ENCODE peak calls at places on chromosomes 12 and 14, in six cellular contexts. E is thoracic aorta; X is neural crest cell; R is endothelial cell; O is choroid plexus epithelial cell; P is CD8-positive, alpha-beta T cell. N is an unnamed sample.

GRCh38 chr12:14993537-14994266 is 20.9 kb downstream of the PDE6H start:
- DNase-seq in E (no peak), X (no peak), R (no peak), O (peak), P (peak), N (no peak)

GRCh38 chr12:81797100-81797499 is 38.0 kb upstream of the PPFIA2 start:
- DNase-seq in E (no peak), X (no peak), R (no peak), O (peak), P (no peak), N (no peak)

GRCh38 chr12:20257311-20257710 is 111.0 kb upstream of the PDE3A start:
- DNase-seq in E (no peak), X (no peak), R (no peak), O (no peak), P (no peak), N (no peak)

GRCh38 chr12:1820191-1820599 is at the start of gene LRTM2:
- DNase-seq in E (no peak), X (no peak), R (no peak), O (no peak), P (no peak), N (peak)

GRCh38 chr14:87971010-87971409 is 22.0 kb downstream of the GALC start:
- DNase-seq in E (no peak), X (no peak), R (no peak), O (no peak), P (no peak), N (no peak)

GRCh38 chr14:71049435-71050147 is 142.3 kb downstream of the PCNX1 start:
- DNase-seq in E (no peak), X (no peak), R (no peak), O (peak), P (no peak), N (no peak)

GRCh38 chr14:52043690-52044089 is 25.2 kb downstream of the NID2 start:
- DNase-seq in E (no peak), X (peak), R (peak), O (peak), P (peak), N (peak)

GRCh38 chr14:64541261-64541970 is 875 bp downstream of the HSPA2 start:
- DNase-seq in E (no peak), X (no peak), R (no peak), O (peak), P (no peak), N (peak)

GRCh38 chr14:94548999-94549985 is 11.9 kb upstream of the SERPINA4 start:
- DNase-seq in E (no peak), X (peak), R (peak), O (peak), P (peak), N (peak)

GRCh38 chr12:122155705-122156104 is 18.3 kb downstream of the IL31 start:
- DNase-seq in E (no peak), X (no peak), R (no peak), O (no peak), P (no peak), N (no peak)

GRCh38 chr12:113693693-113694092 is 222.0 kb upstream of the LHX5 start:
- DNase-seq in E (no peak), X (no peak), R (no peak), O (no peak), P (no peak), N (no peak)

GRCh38 chr14:31420319-31421081 is at the start of gene HEATR5A:
- DNase-seq in E (peak), X (peak), R (peak), O (peak), P (peak), N (peak)
- TF ChIP-seq CTCF in E (peak), X (no peak), R (no peak), O (peak), P (no peak), N (no peak)

GRCh38 chr12:6383572-6384498 is at the start of gene LTBR:
- DNase-seq in E (peak), X (no peak), R (peak), O (peak), P (no peak), N (peak)
- TF ChIP-seq CTCF in E (no peak), X (no peak), R (no peak), O (no peak), P (no peak), N (no peak)

GRCh38 chr12:71754461-71755145 is at the start of gene RAB21:
- DNase-seq in E (peak), X (peak), R (peak), O (peak), P (peak), N (peak)
- TF ChIP-seq CTCF in E (peak), X (peak), R (no peak), O (peak), P (peak), N (peak)

GRCh38 chr12:88633312-88633711 is 53.0 kb upstream of the KITLG start:
- DNase-seq in E (no peak), X (no peak), R (no peak), O (peak), P (no peak), N (no peak)
- TF ChIP-seq CTCF in E (no peak), X (peak), R (peak), O (peak), P (no peak), N (peak)

GRCh38 chr14:80959448-80960006 is 4.1 kb downstream of the TSHR start:
- DNase-seq in E (no peak), X (no peak), R (no peak), O (peak), P (peak), N (no peak)

DNA sequence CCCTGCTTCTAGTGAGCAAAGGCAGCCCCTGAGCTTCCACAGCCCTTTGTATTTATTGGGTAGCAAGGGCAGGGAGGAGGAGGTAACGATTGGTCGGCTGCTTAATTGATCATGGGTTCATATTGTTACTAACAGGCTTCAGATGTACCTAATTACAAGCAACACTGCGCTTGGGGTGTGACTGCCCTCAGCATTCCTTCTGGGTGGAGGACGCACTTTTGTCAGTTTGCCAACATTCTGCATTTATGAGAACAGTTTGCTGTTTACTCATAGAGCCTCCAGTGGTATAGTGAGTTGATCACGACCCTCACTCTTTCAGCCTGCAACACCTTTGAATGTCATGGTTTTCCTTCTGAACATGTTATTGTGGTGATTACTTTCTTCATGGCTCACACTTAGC is 9.6 kb downstream of the TSHR start:
- DNase-seq in E (no peak), X (no peak), R (no peak), O (peak), P (no peak), N (no peak)
- TF ChIP-seq CTCF in E (no peak), X (no peak), R (no peak), O (no peak), P (no peak), N (no peak)

DNA sequence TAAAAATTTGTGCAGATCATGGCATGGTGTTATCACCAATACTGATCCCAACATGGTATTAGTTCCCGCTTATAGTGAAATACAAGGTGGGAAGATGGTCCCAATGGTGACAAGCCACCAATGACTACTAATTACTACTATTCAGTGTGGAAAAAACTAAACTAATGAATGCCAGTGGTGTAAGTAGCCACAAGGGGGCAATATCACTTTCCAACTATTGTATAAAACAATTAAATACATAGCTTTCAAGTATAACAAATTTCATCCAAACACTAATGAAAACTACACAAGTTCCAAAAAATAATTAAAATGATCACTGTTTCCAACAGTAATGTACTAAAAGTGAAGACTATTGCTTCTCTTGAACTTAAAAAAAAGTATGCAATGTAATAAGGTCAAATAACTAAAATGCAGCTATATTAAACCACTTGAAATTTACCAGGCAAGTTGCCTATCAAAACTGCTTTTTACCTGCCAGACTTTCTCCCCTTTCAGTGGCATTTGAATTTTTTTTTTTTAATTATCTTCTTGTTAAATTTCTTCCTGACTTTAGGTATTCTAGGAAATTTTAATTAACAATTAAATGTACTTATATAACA is 58.0 kb downstream of the PAPLN start:
- DNase-seq in E (no peak), X (no peak), R (no peak), O (peak), P (peak), N (no peak)
- TF ChIP-seq CTCF in E (peak), X (peak), R (peak), O (peak), P (peak), N (peak)

GRCh38 chr12:13210543-13211190 is 14.1 kb downstream of the EMP1 start:
- DNase-seq in E (no peak), X (no peak), R (no peak), O (no peak), P (no peak), N (no peak)

GRCh38 chr12:13209279-13210021 is 12.9 kb downstream of the EMP1 start:
- DNase-seq in E (no peak), X (no peak), R (no peak), O (peak), P (no peak), N (no peak)

GRCh38 chr12:13206560-13206897 is 10.0 kb downstream of the EMP1 start:
- DNase-seq in E (no peak), X (no peak), R (no peak), O (no peak), P (no peak), N (no peak)

GRCh38 chr12:13210022-13210539 is 13.6 kb downstream of the EMP1 start:
- DNase-seq in E (no peak), X (no peak), R (no peak), O (no peak), P (no peak), N (no peak)

DNA sequence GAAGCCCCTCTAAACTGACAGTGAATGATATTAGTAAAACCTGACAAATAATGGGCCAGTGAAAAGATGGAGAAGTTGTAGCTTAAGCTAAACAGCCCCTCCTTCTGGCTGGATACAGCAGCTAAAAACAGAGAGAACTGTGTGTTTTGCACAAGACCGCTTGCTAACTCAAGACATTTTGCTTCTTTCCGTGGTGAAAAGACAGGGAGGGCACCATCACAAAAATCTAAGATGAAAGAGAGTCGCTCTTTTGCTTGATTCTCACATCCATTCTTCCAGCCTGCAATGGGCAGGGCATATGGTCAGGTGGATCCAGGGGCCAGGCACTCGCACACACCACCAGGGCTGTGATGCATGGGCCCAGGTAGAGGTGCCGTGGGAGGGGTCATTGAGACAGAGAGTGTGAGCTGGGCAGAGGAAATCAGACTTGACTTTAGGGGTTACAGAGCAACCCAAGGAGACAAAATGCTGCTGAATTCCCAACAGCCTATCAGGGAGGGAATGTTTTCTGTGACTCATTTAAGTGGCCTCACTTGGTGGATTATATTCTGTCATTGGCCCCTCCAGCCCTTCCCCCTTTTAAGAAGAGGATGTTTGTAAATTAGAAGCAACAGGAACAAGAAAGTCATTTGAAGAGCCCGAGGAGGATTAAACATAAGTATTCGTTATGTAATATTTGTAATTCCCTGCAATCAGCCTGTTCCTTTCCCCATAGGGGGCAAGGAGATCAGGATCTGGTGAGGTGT is 12.2 kb downstream of the EMP1 start:
- DNase-seq in E (no peak), X (no peak), R (peak), O (peak), P (no peak), N (no peak)
- TF ChIP-seq CTCF in E (peak), X (peak), R (peak), O (peak), P (no peak), N (no peak)

DNA sequence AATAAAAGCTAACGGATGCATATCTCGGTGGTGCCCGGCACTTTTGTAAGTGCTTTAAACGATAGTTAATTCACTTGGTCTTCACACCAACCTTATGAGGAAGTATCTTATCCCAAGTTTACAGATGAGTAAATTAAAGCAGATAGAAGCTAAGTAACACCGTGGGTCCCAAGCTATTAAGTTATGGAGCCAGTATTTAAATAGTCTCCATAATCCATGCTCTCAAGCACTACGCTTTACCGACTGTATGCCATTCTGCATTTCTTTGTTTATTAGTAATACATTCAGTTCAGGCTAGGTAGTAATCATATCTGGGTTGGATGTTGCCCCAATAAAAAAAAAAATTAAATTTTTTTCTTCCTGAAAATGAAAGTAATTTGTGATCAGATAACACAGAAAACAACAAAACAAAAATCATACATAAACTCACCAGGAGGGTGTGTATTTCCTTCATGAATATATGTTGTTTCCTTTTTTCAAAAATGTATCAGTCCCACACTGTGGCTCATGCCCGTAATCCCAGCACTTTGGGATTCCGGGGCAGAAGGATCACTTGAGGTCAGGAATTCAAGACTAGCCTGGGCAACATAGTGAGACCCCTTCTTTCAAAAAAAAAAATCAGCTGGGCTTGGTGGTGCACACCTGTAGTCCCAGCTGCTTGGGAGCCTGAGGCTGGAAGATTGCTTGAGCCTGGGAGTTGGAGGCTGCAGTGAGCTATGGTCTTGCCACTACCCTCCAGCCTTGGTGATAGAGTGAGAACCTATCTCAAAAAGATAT is 1.4 kb upstream of the M6PR start:
- DNase-seq in E (no peak), X (no peak), R (no peak), O (no peak), P (no peak), N (no peak)
- TF ChIP-seq CTCF in E (peak), X (peak), R (no peak), O (no peak), P (peak), N (no peak)

GRCh38 chr14:103103461-103104388 is 9.2 kb downstream of the EXOC3L4 start:
- DNase-seq in E (no peak), X (no peak), R (no peak), O (peak), P (no peak), N (peak)
- TF ChIP-seq CTCF in E (no peak), X (no peak), R (no peak), O (peak), P (no peak), N (peak)

GRCh38 chr12:109944975-109945374 is 44.9 kb downstream of the TCHP start:
- DNase-seq in E (no peak), X (peak), R (peak), O (peak), P (no peak), N (peak)
- TF ChIP-seq CTCF in E (no peak), X (no peak), R (no peak), O (peak), P (no peak), N (no peak)